ENCODE peak calls at places on chromosomes 6 and 20, in nine cellular contexts. P, U, L, N, S, E, J, C and A are unnamed samples.

GRCh38 chr20:41369673-41370072 is 3.1 kb upstream of the EMILIN3 start:
- DNase-seq in P (no peak), U (no peak), L (no peak), N (no peak), S (no peak), E (no peak), J (no peak), C (no peak), A (no peak)

GRCh38 chr20:34704177-34705007 is at the start of gene TP53INP2:
- DNase-seq in P (peak; percentile 95), U (peak; percentile 89), L (peak; percentile 75), N (peak; percentile 90), S (peak; percentile 92), E (peak; percentile 95), J (peak; percentile 87), C (peak; percentile 91), A (peak; percentile 57)

GRCh38 chr6:30163090-30163917 is at the start of gene TRIM15:
- DNase-seq in P (no peak), U (no peak), L (no peak), N (no peak), S (no peak), E (no peak), J (no peak), C (peak; percentile 84), A (no peak)

GRCh38 chr20:57849126-57849867 is 139.5 kb upstream of the PMEPA1 start:
- DNase-seq in P (peak; percentile 18), U (peak; percentile 21), L (no peak), N (no peak), S (no peak), E (no peak), J (no peak), C (no peak), A (peak; percentile 40)

GRCh38 chr20:8749986-8750385 is 318.9 kb upstream of the PLCB4 start:
- DNase-seq in P (no peak), U (no peak), L (peak; percentile 53), N (peak; percentile 30), S (no peak), E (no peak), J (no peak), C (no peak), A (no peak)

GRCh38 chr6:146770965-146771735 is 172.4 kb downstream of the ADGB start:
- DNase-seq in P (no peak), U (no peak), L (no peak), N (no peak), S (no peak), E (peak; percentile 30), J (no peak), C (no peak), A (no peak)

GRCh38 chr6:30127238-30128093 is 8.5 kb upstream of the TRIM40 start:
- DNase-seq in P (no peak), U (no peak), L (no peak), N (no peak), S (no peak), E (no peak), J (no peak), C (no peak), A (no peak)

GRCh38 chr20:37270586-37271420 is 9.2 kb upstream of the GHRH start:
- DNase-seq in P (no peak), U (no peak), L (no peak), N (peak; percentile 11), S (no peak), E (no peak), J (peak; percentile 72), C (no peak), A (no peak)

GRCh38 chr6:157203312-157203744 is 120.0 kb downstream of the TMEM242 start:
- DNase-seq in P (no peak), U (no peak), L (no peak), N (no peak), S (no peak), E (no peak), J (no peak), C (no peak), A (no peak)

GRCh38 chr6:140203611-140204553 is 829.4 kb upstream of the CITED2 start:
- DNase-seq in P (peak; percentile 70), U (peak; percentile 71), L (peak; percentile 60), N (peak; percentile 55), S (no peak), E (no peak), J (no peak), C (no peak), A (no peak)

DNA sequence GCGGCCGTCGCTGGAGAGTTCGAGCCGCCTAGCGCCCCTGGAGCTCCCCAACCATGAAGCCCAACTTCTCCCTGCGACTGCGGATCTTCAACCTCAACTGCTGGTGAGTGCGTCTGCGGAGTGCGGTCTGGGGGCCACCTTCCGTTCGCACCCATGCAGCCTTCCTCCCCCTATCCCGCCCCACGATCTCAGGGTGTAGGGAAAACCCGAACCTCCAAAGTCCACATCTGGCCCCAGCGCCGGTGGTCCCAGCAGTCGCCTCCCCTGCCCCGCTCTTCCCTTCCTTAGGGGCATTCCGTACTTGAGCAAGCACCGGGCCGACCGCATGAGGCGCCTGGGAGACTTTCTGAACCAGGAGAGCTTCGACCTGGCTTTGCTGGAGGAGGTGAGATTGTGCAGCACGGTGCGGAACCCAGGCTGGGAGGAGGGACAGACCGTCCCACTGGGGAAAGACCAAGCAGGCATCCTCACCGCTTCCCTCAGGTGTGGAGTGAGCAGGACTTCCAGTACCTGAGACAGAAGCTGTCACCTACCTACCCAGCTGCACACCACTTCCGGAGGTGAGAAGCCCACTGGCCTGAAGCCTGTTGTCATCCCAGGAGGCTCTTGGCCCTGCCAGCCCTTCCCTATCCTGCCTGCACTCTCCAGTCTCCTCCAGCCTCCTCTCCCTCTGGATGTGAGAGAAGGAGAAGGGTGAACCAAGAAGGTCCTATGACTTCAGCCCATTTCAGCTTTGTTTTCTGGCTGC is 719 bp downstream of the SMPD2 start:
- DNase-seq in P (peak; percentile 58), U (peak; percentile 54), L (no peak), N (peak; percentile 53), S (peak; percentile 41), E (peak; percentile 51), J (no peak), C (peak; percentile 69), A (no peak)
- TF ChIP-seq CTCF in P (peak; percentile 7), U (peak; percentile 33), L (no peak), N (peak; percentile 43), S (no peak), E (peak; percentile 49), J (peak; percentile 30), C (no peak), A (peak; percentile 38)

GRCh38 chr20:63809856-63810255 is 21.2 kb downstream of the ZBTB46 start:
- DNase-seq in P (no peak), U (no peak), L (no peak), N (no peak), S (no peak), E (no peak), J (no peak), C (no peak), A (no peak)

GRCh38 chr20:63807654-63808053 is 23.4 kb downstream of the ZBTB46 start:
- DNase-seq in P (no peak), U (no peak), L (no peak), N (no peak), S (no peak), E (no peak), J (no peak), C (no peak), A (no peak)

GRCh38 chr20:63810730-63811490 is 20.2 kb downstream of the ZBTB46 start:
- DNase-seq in P (no peak), U (no peak), L (no peak), N (no peak), S (no peak), E (no peak), J (no peak), C (no peak), A (no peak)

GRCh38 chr20:63808145-63808724 is 22.8 kb downstream of the ZBTB46 start:
- DNase-seq in P (no peak), U (no peak), L (no peak), N (no peak), S (no peak), E (no peak), J (no peak), C (no peak), A (no peak)

DNA sequence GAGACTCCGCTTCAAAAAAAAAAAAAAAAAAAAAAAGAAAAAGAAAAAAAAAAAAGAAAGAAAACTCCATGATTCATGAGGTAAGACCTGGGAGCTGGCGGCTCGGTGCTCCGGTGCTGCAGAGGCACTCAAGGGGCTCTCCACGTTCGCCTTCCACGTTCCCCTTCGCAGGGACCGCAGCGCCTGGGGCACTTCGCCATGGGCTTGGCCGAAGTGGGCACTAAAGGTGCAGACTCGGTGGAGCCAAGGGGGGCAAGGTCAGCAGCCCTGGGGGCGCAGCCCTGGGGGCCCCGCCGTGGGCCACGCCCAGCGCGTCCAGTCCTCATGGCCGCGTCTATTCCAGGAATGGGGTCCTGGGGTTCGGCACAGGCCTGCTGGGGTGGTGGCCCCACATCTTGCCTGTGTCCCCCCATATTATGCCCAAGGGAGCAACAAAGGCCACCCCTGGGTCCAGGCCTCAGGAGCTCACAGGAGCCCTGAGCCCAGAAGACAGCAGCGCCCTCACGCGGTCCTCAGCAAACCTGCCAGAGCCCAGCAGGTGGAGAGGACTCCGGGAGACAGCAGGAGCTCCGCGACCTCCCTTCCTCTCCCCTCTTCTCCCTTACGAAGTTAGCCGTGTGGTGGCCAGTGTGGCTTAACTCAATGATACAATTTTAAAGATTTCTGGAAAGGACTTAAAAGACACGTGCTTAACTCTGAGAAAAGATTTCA is 21.9 kb downstream of the ZBTB46 start:
- DNase-seq in P (no peak), U (no peak), L (no peak), N (no peak), S (no peak), E (no peak), J (no peak), C (no peak), A (no peak)
- TF ChIP-seq CTCF in P (no peak), U (no peak), L (no peak), N (no peak), S (no peak), E (peak; percentile 68), J (no peak), C (no peak), A (no peak)

GRCh38 chr20:20465259-20465658 is 97.4 kb downstream of the INSM1 start:
- DNase-seq in P (no peak), U (no peak), L (no peak), N (no peak), S (no peak), E (no peak), J (no peak), C (no peak), A (no peak)
- TF ChIP-seq CTCF in P (peak; percentile 52), U (peak; percentile 41), L (peak; percentile 65), N (peak; percentile 51), S (no peak), E (no peak), J (peak; percentile 19), C (no peak), A (peak; percentile 51)

DNA sequence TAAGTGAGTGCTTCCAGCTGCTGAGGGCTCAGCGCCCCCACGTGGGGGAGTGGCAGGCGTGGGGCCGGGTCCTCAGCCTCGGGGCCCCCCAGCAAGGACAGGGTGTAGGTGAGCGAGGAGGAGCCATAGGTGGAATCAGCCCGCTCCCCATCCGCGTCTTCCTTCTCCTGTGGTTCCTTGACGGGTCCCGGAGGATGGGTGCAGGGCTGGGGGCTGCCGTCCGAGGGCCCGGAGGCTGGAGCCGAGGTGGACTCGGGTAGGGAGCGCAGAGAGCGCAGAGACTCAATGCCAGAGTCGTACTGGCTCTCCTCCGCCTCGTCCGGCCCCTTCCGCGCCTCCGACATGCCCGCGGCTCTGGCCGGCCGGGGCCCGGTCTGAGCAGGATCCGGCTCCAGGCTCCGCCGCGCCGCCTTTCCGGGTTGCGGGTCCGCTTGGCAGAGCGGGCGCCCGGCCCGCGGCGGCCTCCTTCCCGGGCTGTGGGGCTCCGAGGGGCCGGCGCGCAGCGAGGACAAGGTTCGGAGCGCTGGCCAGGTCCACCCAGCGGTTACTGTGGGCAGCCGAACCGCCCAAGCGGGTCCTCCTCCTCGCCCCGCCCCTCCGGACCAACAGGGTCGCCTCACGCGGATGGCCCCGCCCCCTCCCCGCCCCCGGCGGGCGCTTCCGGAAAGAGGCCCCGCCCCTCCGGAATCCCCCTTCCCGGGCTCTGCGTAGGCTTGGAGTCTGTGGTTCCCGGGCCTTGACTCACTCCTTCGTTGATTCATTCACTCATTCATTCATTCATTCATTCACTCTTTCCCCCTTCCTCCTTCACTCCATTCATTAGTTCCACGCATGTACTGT is at the start of gene NFKBIE:
- DNase-seq in P (peak; percentile 93), U (peak; percentile 89), L (peak; percentile 75), N (peak; percentile 91), S (peak; percentile 95), E (peak; percentile 99), J (peak; percentile 91), C (peak; percentile 99), A (peak; percentile 52)
- TF ChIP-seq CTCF in P (no peak), U (peak; percentile 13), L (peak; percentile 66), N (peak; percentile 56), S (peak; percentile 40), E (peak; percentile 65), J (peak; percentile 62), C (peak; percentile 52), A (peak; percentile 34)